ENCODE peak calls at places on chromosomes 11 and 22, in nine cellular contexts. One of them, this sample, is unnamed. For H3K4me1, the result is how much of the 10 kb centered on the place peaks cover.

GRCh38 chr11:76030973-76031590 is 175.2 kb downstream of the WNT11 start:
- DNase-seq in testis: no peak
- DNase-seq in psoas muscle: no peak
- DNase-seq in BE2C: peak
- DNase-seq in DND-41: no peak
- DNase-seq in CD8-positive, alpha-beta memory T cell: no peak
- DNase-seq in iPS DF 6.9: no peak
- DNase-seq in A549: peak
- DNase-seq in fibroblast of lung: peak
- DNase-seq in this sample: peak

GRCh38 chr11:20000393-20001134 is 159.7 kb downstream of the DBX1 start:
- DNase-seq in testis: peak
- DNase-seq in psoas muscle: no peak
- DNase-seq in BE2C: no peak
- DNase-seq in DND-41: no peak
- DNase-seq in CD8-positive, alpha-beta memory T cell: no peak
- DNase-seq in iPS DF 6.9: peak
- DNase-seq in A549: peak
- DNase-seq in fibroblast of lung: no peak
- DNase-seq in this sample: peak

GRCh38 chr22:44025171-44026065 is 1.3 kb downstream of the PARVB start:
- DNase-seq in testis: peak
- DNase-seq in psoas muscle: peak
- DNase-seq in BE2C: no peak
- DNase-seq in DND-41: no peak
- DNase-seq in CD8-positive, alpha-beta memory T cell: no peak
- DNase-seq in iPS DF 6.9: no peak
- DNase-seq in A549: no peak
- DNase-seq in fibroblast of lung: no peak
- DNase-seq in this sample: no peak

GRCh38 chr22:37999640-38000272 is 15.4 kb upstream of the SOX10 start:
- DNase-seq in testis: no peak
- DNase-seq in psoas muscle: peak
- DNase-seq in BE2C: peak
- DNase-seq in DND-41: peak
- DNase-seq in CD8-positive, alpha-beta memory T cell: peak
- DNase-seq in iPS DF 6.9: no peak
- DNase-seq in A549: no peak
- DNase-seq in fibroblast of lung: peak
- DNase-seq in this sample: peak

GRCh38 chr11:106998644-106999043 is 19.6 kb downstream of the GUCY1A2 start:
- DNase-seq in testis: no peak
- DNase-seq in psoas muscle: no peak
- DNase-seq in BE2C: no peak
- DNase-seq in DND-41: no peak
- DNase-seq in CD8-positive, alpha-beta memory T cell: no peak
- DNase-seq in iPS DF 6.9: no peak
- DNase-seq in A549: no peak
- DNase-seq in fibroblast of lung: no peak
- DNase-seq in this sample: no peak

GRCh38 chr22:20436309-20437252 is 1.0 kb downstream of the SCARF2 start:
- DNase-seq in testis: no peak
- DNase-seq in psoas muscle: peak
- DNase-seq in BE2C: no peak
- DNase-seq in DND-41: no peak
- DNase-seq in CD8-positive, alpha-beta memory T cell: no peak
- DNase-seq in iPS DF 6.9: no peak
- DNase-seq in A549: no peak
- DNase-seq in fibroblast of lung: peak
- DNase-seq in this sample: peak

GRCh38 chr11:120239713-120240640 is at the start of gene POU2F3:
- DNase-seq in testis: no peak
- DNase-seq in psoas muscle: peak
- DNase-seq in BE2C: no peak
- DNase-seq in DND-41: no peak
- DNase-seq in CD8-positive, alpha-beta memory T cell: no peak
- DNase-seq in iPS DF 6.9: no peak
- DNase-seq in A549: no peak
- DNase-seq in fibroblast of lung: no peak
- DNase-seq in this sample: peak

GRCh38 chr11:105673089-105673488 is 63.2 kb downstream of the GRIA4 start:
- DNase-seq in testis: peak
- DNase-seq in psoas muscle: no peak
- DNase-seq in BE2C: no peak
- DNase-seq in DND-41: peak
- DNase-seq in CD8-positive, alpha-beta memory T cell: no peak
- DNase-seq in iPS DF 6.9: peak
- DNase-seq in A549: peak
- DNase-seq in fibroblast of lung: peak
- DNase-seq in this sample: peak

GRCh38 chr11:27720277-27720830 is 20.1 kb upstream of the BDNF start:
- DNase-seq in testis: peak
- DNase-seq in psoas muscle: no peak
- DNase-seq in BE2C: no peak
- DNase-seq in DND-41: no peak
- DNase-seq in CD8-positive, alpha-beta memory T cell: no peak
- DNase-seq in iPS DF 6.9: no peak
- DNase-seq in A549: peak
- DNase-seq in fibroblast of lung: peak
- DNase-seq in this sample: peak

GRCh38 chr22:41659941-41660340 is 28.7 kb downstream of the SNU13 start:
- DNase-seq in testis: no peak
- DNase-seq in psoas muscle: no peak
- DNase-seq in BE2C: no peak
- DNase-seq in DND-41: no peak
- DNase-seq in CD8-positive, alpha-beta memory T cell: no peak
- DNase-seq in iPS DF 6.9: no peak
- DNase-seq in A549: no peak
- DNase-seq in fibroblast of lung: no peak
- DNase-seq in this sample: no peak

GRCh38 chr22:41596776-41597634 is 7.4 kb upstream of the PMM1 start:
- DNase-seq in testis: peak
- DNase-seq in psoas muscle: peak
- DNase-seq in BE2C: peak
- DNase-seq in DND-41: peak
- DNase-seq in CD8-positive, alpha-beta memory T cell: no peak
- DNase-seq in iPS DF 6.9: peak
- DNase-seq in A549: peak
- DNase-seq in fibroblast of lung: peak
- DNase-seq in this sample: peak

GRCh38 chr11:64124147-64124546 is 41.8 kb downstream of the MACROD1 start:
- DNase-seq in testis: no peak
- DNase-seq in psoas muscle: no peak
- DNase-seq in BE2C: peak
- DNase-seq in DND-41: no peak
- DNase-seq in CD8-positive, alpha-beta memory T cell: no peak
- DNase-seq in iPS DF 6.9: no peak
- DNase-seq in A549: peak
- DNase-seq in fibroblast of lung: no peak
- DNase-seq in this sample: no peak

GRCh38 chr11:12223771-12224536 is 113.6 kb downstream of the MICAL2 start:
- DNase-seq in testis: no peak
- DNase-seq in psoas muscle: no peak
- DNase-seq in BE2C: no peak
- DNase-seq in DND-41: peak
- DNase-seq in CD8-positive, alpha-beta memory T cell: no peak
- DNase-seq in iPS DF 6.9: no peak
- DNase-seq in A549: no peak
- DNase-seq in fibroblast of lung: peak
- DNase-seq in this sample: no peak
- H3K4me1 ChIP-seq in testis: under half
- H3K4me1 ChIP-seq in psoas muscle: under half
- H3K4me1 ChIP-seq in BE2C: under half
- H3K4me1 ChIP-seq in DND-41: under half
- H3K4me1 ChIP-seq in CD8-positive, alpha-beta memory T cell: under half
- H3K4me1 ChIP-seq in iPS DF 6.9: under half
- H3K4me1 ChIP-seq in A549: under half
- H3K4me1 ChIP-seq in fibroblast of lung: under half
- H3K4me1 ChIP-seq in this sample: under half

DNA sequence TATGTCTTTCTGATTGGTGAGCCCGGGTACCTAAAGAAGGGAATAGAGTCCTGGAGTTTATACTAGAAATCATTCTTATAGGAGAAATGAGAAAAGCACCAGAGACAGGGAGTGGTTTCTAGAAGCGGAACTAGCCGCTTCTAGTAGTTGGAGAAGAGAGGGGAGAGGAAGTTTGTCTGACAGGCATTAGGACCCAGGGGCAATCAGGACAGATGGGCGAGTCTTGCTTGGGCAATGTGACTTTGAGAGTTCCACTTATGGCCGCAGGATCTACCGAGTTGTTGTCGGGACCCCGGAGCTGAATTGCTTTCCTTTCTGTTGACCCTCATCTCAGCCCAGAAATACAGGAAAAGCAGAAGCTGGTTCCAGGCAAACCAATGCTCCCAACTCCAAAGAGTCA is 596.8 kb upstream of the CNTN5 start:
- DNase-seq in testis: no peak
- DNase-seq in psoas muscle: no peak
- DNase-seq in BE2C: no peak
- DNase-seq in DND-41: no peak
- DNase-seq in CD8-positive, alpha-beta memory T cell: no peak
- DNase-seq in iPS DF 6.9: no peak
- DNase-seq in A549: no peak
- DNase-seq in fibroblast of lung: no peak
- DNase-seq in this sample: no peak
- H3K4me3 ChIP-seq in testis: no peak
- H3K4me3 ChIP-seq in psoas muscle: no peak
- H3K4me3 ChIP-seq in BE2C: no peak
- H3K4me3 ChIP-seq in DND-41: no peak
- H3K4me3 ChIP-seq in CD8-positive, alpha-beta memory T cell: no peak
- H3K4me3 ChIP-seq in iPS DF 6.9: no peak
- H3K4me3 ChIP-seq in A549: no peak
- H3K4me3 ChIP-seq in fibroblast of lung: no peak
- H3K4me3 ChIP-seq in this sample: no peak

DNA sequence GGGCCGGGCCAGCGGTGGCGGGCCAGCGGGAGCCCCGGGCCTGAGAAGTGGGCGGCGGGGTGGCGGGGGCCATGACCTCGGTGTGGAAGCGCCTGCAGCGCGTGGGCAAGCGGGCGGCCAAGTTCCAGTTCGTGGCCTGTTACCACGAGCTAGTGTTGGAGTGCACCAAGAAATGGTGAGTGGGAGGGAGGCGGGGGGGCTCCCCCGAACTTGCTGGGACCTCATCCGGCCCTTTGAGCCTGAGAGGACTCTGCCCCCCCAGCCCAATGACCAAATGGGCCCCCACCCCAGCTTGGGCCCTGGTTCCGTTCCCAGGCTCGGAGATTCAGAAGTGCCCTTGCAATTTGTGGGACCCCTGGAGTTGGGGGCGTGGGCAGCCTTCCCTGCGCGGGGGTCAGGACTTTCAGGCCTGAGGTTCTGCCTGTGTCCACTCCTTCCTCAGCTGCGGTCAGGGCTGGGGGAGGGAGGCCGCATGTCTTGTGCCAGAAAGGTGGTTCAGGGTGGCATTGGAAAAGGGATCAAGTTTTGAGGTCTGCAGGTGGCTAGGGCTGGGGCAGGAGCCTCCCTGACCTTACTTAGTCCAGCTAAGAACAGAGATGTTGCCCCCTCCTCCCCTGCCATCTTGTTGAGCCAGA is 496 bp downstream of the EHBP1L1 start:
- DNase-seq in testis: no peak
- DNase-seq in psoas muscle: peak
- DNase-seq in BE2C: no peak
- DNase-seq in DND-41: peak
- DNase-seq in CD8-positive, alpha-beta memory T cell: no peak
- DNase-seq in iPS DF 6.9: no peak
- DNase-seq in A549: no peak
- DNase-seq in fibroblast of lung: no peak
- DNase-seq in this sample: no peak
- H3K4me1 ChIP-seq in testis: under half
- H3K4me1 ChIP-seq in psoas muscle: half or more
- H3K4me1 ChIP-seq in BE2C: under half
- H3K4me1 ChIP-seq in DND-41: half or more
- H3K4me1 ChIP-seq in CD8-positive, alpha-beta memory T cell: half or more
- H3K4me1 ChIP-seq in iPS DF 6.9: under half
- H3K4me1 ChIP-seq in A549: half or more
- H3K4me1 ChIP-seq in fibroblast of lung: under half
- H3K4me1 ChIP-seq in this sample: under half

GRCh38 chr11:70322653-70323052 is 52.2 kb downstream of the PPFIA1 start:
- DNase-seq in testis: no peak
- DNase-seq in psoas muscle: no peak
- DNase-seq in BE2C: no peak
- DNase-seq in DND-41: no peak
- DNase-seq in CD8-positive, alpha-beta memory T cell: no peak
- DNase-seq in iPS DF 6.9: no peak
- DNase-seq in A549: no peak
- DNase-seq in fibroblast of lung: no peak
- DNase-seq in this sample: peak

GRCh38 chr11:70326365-70326803 is 55.9 kb downstream of the PPFIA1 start:
- DNase-seq in testis: peak
- DNase-seq in psoas muscle: no peak
- DNase-seq in BE2C: no peak
- DNase-seq in DND-41: no peak
- DNase-seq in CD8-positive, alpha-beta memory T cell: no peak
- DNase-seq in iPS DF 6.9: no peak
- DNase-seq in A549: no peak
- DNase-seq in fibroblast of lung: peak
- DNase-seq in this sample: no peak

GRCh38 chr11:70326843-70327242 is 56.4 kb downstream of the PPFIA1 start:
- DNase-seq in testis: no peak
- DNase-seq in psoas muscle: no peak
- DNase-seq in BE2C: no peak
- DNase-seq in DND-41: no peak
- DNase-seq in CD8-positive, alpha-beta memory T cell: no peak
- DNase-seq in iPS DF 6.9: no peak
- DNase-seq in A549: no peak
- DNase-seq in fibroblast of lung: no peak
- DNase-seq in this sample: no peak

GRCh38 chr11:70323811-70324210 is 53.3 kb downstream of the PPFIA1 start:
- DNase-seq in testis: no peak
- DNase-seq in psoas muscle: no peak
- DNase-seq in BE2C: no peak
- DNase-seq in DND-41: no peak
- DNase-seq in CD8-positive, alpha-beta memory T cell: no peak
- DNase-seq in iPS DF 6.9: no peak
- DNase-seq in A549: no peak
- DNase-seq in fibroblast of lung: peak
- DNase-seq in this sample: peak

DNA sequence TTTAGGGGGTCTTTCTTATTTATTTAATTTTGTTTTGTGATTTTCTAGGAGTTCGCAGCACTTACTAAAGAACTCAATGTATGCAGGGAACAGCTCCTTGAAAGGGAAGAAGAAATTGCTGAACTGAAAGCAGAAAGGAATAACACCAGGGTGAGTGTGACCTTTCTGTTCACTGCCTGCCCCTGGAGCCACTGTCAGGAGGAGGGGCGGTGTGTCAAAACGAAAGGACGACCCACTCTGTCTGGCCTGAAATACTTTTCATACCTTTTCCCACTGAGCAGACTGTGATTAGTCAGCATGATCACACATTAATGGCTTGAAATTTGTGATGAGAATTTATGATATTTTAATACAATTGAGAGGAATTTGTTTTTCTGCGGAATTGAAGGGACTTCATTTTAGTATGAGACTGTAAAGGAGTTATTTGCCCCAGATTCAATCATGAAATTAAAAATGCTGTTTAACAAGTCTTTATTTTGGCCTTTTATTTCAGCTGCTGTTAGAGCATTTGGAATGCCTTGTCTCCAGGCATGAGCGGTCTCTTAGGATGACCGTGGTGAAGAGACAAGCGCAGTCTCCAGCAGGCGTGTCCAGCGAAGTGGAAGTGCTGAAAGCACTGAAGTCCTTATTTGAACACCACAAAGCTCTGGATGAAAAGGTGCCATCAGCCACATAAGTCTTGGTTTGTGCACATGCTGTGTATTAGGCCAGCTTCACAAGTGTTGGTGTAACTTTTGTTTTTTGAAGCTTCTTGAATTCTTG is 54.0 kb downstream of the PPFIA1 start:
- DNase-seq in testis: no peak
- DNase-seq in psoas muscle: no peak
- DNase-seq in BE2C: no peak
- DNase-seq in DND-41: no peak
- DNase-seq in CD8-positive, alpha-beta memory T cell: no peak
- DNase-seq in iPS DF 6.9: no peak
- DNase-seq in A549: no peak
- DNase-seq in fibroblast of lung: no peak
- DNase-seq in this sample: peak
- H3K4me3 ChIP-seq in testis: no peak
- H3K4me3 ChIP-seq in psoas muscle: no peak
- H3K4me3 ChIP-seq in BE2C: no peak
- H3K4me3 ChIP-seq in DND-41: no peak
- H3K4me3 ChIP-seq in CD8-positive, alpha-beta memory T cell: no peak
- H3K4me3 ChIP-seq in iPS DF 6.9: no peak
- H3K4me3 ChIP-seq in A549: no peak
- H3K4me3 ChIP-seq in fibroblast of lung: no peak
- H3K4me3 ChIP-seq in this sample: no peak

This sample was measured in cardiac muscle cell.